ENCODE peak calls at places on chromosomes 3 and 15, in ten cellular contexts. H is PC-3, N is lung, K is HFF-Myc, Z is endodermal cell, C is nephron progenitor cell, Q is breast epithelium, B is endothelial cell, U is WERI-Rb-1, X is heart right ventricle. R is an unnamed sample.

GRCh38 chr15:45884289-45884688 is 249.5 kb downstream of the SQOR start:
- DNase-seq in N (no peak), H (no peak), U (no peak), B (no peak), X (no peak), Z (no peak), C (no peak), Q (no peak), K (no peak), R (no peak)

GRCh38 chr15:41199470-41199869 is 31.1 kb downstream of the EXD1 start:
- DNase-seq in N (no peak), C (no peak), K (no peak), U (no peak), Z (no peak), Q (no peak), X (no peak), B (no peak), H (no peak), R (no peak)

GRCh38 chr3:73521936-73522335 is 102.8 kb downstream of the PDZRN3 start:
- DNase-seq in B (no peak), U (no peak), Q (no peak), Z (no peak), K (no peak), C (no peak), H (no peak), X (no peak), N (no peak), R (no peak)

GRCh38 chr3:180683816-180684215 is 4.5 kb upstream of the CCDC39 start:
- DNase-seq in U (no peak), C (no peak), H (no peak), Q (no peak), N (no peak), B (no peak), K (no peak), X (no peak), Z (no peak), R (no peak)

GRCh38 chr15:63135804-63136203 is 14.1 kb downstream of the LACTB start:
- DNase-seq in Z (no peak), K (no peak), B (no peak), N (no peak), X (no peak), Q (no peak), C (no peak), U (no peak), H (peak), R (no peak)

GRCh38 chr3:58353722-58354553 is 21.2 kb downstream of the PXK start:
- DNase-seq in K (no peak), B (no peak), N (no peak), X (no peak), Q (no peak), U (no peak), Z (no peak), H (no peak), C (no peak), R (no peak)

GRCh38 chr15:63277893-63278505 is 594 bp downstream of the APH1B start:
- DNase-seq in Z (peak), H (peak), K (no peak), B (no peak), U (no peak), N (no peak), C (no peak), Q (peak), X (no peak), R (peak)

GRCh38 chr3:190513409-190514162 is at the start of gene IL1RAP:
- DNase-seq in N (peak), Q (peak), B (peak), H (peak), X (peak), Z (peak), K (peak), U (peak), C (peak), R (peak)

GRCh38 chr3:118736107-118736506 is 298.5 kb downstream of the IGSF11 start:
- DNase-seq in H (no peak), Z (no peak), K (no peak), X (no peak), U (no peak), C (no peak), Q (no peak), N (no peak), B (no peak), R (no peak)

GRCh38 chr3:152905631-152906030 is 70.7 kb downstream of the P2RY1 start:
- DNase-seq in Z (no peak), C (no peak), U (no peak), H (no peak), Q (no peak), K (no peak), X (no peak), B (no peak), N (no peak), R (no peak)

GRCh38 chr3:111776844-111777483 is 82.1 kb upstream of the PHLDB2 start:
- DNase-seq in X (no peak), K (no peak), Z (no peak), H (no peak), C (no peak), B (no peak), Q (no peak), N (no peak), U (no peak), R (no peak)

GRCh38 chr3:40780801-40781406 is 256.1 kb downstream of the ZNF621 start:
- DNase-seq in X (peak), C (peak), Q (peak), U (no peak), H (peak), B (no peak), N (no peak), K (peak), Z (no peak), R (no peak)

GRCh38 chr3:71850654-71851053 is 65.7 kb upstream of the PROK2 start:
- DNase-seq in Z (no peak), K (no peak), N (no peak), C (no peak), H (no peak), B (no peak), U (no peak), Q (no peak), X (no peak), R (no peak)

GRCh38 chr3:82329300-82329699 is 567.9 kb upstream of the GBE1 start:
- DNase-seq in Q (no peak), U (no peak), H (peak), N (no peak), B (no peak), C (no peak), Z (no peak), X (no peak), K (no peak), R (no peak)
- TF ChIP-seq CTCF in Q (peak), U (no peak), H (peak), N (no peak), B (peak), C (peak), Z (peak), X (peak), K (no peak), R (peak)

GRCh38 chr15:90603893-90604292 is 74.2 kb downstream of the CRTC3 start:
- DNase-seq in H (peak), B (no peak), X (no peak), K (no peak), U (peak), N (peak), Q (no peak), Z (peak), C (no peak), R (no peak)
- TF ChIP-seq CTCF in H (peak), B (no peak), X (peak), K (peak), U (peak), N (peak), Q (no peak), Z (peak), C (no peak), R (peak)

GRCh38 chr3:45191424-45191823 is 34.7 kb downstream of the TMEM158 start:
- DNase-seq in U (no peak), K (no peak), Q (no peak), X (no peak), N (no peak), H (no peak), B (no peak), C (no peak), Z (no peak), R (no peak)
- TF ChIP-seq CTCF in U (no peak), K (no peak), Q (no peak), X (no peak), N (no peak), H (no peak), B (no peak), C (no peak), Z (no peak), R (no peak)

GRCh38 chr3:70108546-70108945 is 109.0 kb downstream of the SAMMSON start:
- DNase-seq in N (no peak), X (no peak), C (no peak), K (no peak), Q (no peak), U (no peak), Z (no peak), B (no peak), H (no peak), R (no peak)

GRCh38 chr3:70111381-70111780 is 111.8 kb downstream of the SAMMSON start:
- DNase-seq in U (no peak), Z (no peak), C (no peak), X (no peak), B (no peak), H (no peak), Q (no peak), N (no peak), K (no peak), R (no peak)

GRCh38 chr3:70110066-70110465 is 110.5 kb downstream of the SAMMSON start:
- DNase-seq in Q (no peak), B (no peak), Z (no peak), K (no peak), X (no peak), U (no peak), C (no peak), N (no peak), H (no peak), R (no peak)

GRCh38 chr3:70108072-70108471 is 108.5 kb downstream of the SAMMSON start:
- DNase-seq in C (peak), K (peak), Z (peak), Q (no peak), H (peak), U (peak), B (peak), X (no peak), N (no peak), R (peak)
- TF ChIP-seq CTCF in C (peak), K (peak), Z (peak), Q (no peak), H (peak), U (peak), B (peak), X (peak), N (no peak), R (peak)

GRCh38 chr3:42519568-42519962 is 17.1 kb downstream of the VIPR1 start:
- DNase-seq in H (no peak), Q (no peak), K (no peak), B (no peak), X (no peak), U (no peak), N (no peak), Z (no peak), C (no peak), R (no peak)

GRCh38 chr3:42517143-42517542 is 14.7 kb downstream of the VIPR1 start:
- DNase-seq in Q (no peak), B (no peak), H (no peak), N (no peak), K (no peak), C (no peak), U (no peak), Z (no peak), X (no peak), R (no peak)

GRCh38 chr3:42520336-42520735 is 17.9 kb downstream of the VIPR1 start:
- DNase-seq in U (no peak), N (no peak), Q (no peak), X (no peak), C (no peak), K (no peak), H (no peak), Z (no peak), B (no peak), R (no peak)

GRCh38 chr3:42520906-42521305 is 18.5 kb downstream of the VIPR1 start:
- DNase-seq in H (no peak), N (no peak), Z (no peak), U (no peak), C (no peak), K (no peak), Q (no peak), X (no peak), B (no peak), R (no peak)

GRCh38 chr3:42518800-42519567 is 16.5 kb downstream of the VIPR1 start:
- DNase-seq in U (peak), Q (no peak), B (peak), H (no peak), C (no peak), N (no peak), X (no peak), K (no peak), Z (peak), R (no peak)
- TF ChIP-seq CTCF in U (peak), Q (no peak), B (no peak), H (peak), C (peak), N (peak), X (no peak), K (peak), Z (peak), R (no peak)

GRCh38 chr15:85543741-85544155 is 163.3 kb downstream of the AKAP13 start:
- DNase-seq in K (no peak), U (peak), X (peak), Q (peak), H (no peak), C (no peak), Z (peak), N (peak), B (peak), R (no peak)
- TF ChIP-seq CTCF in K (no peak), U (no peak), X (peak), Q (no peak), H (no peak), C (no peak), Z (peak), N (no peak), B (no peak), R (no peak)

R was measured in Caco-2.